ENCODE peak calls at places on chromosomes 11 and 22, in seven cellular contexts. One of them, this sample, is unnamed.

GRCh38 chr11:78241475-78241874 is 52.8 kb downstream of the USP35 start:
- DNase-seq in fibroblast of lung: no peak
- DNase-seq in A549: no peak
- DNase-seq in osteoblast: no peak
- DNase-seq in GM23248: no peak
- DNase-seq in mesendoderm: no peak
- DNase-seq in SK-N-SH: no peak
- DNase-seq in this sample: no peak

GRCh38 chr11:27277843-27278242 is 85.2 kb downstream of the CCDC34 start:
- DNase-seq in fibroblast of lung: no peak
- DNase-seq in SK-N-SH: no peak
- DNase-seq in osteoblast: no peak
- DNase-seq in A549: no peak
- DNase-seq in GM23248: no peak
- DNase-seq in mesendoderm: no peak
- DNase-seq in this sample: no peak

GRCh38 chr11:72703281-72704008 is 29.2 kb upstream of the PDE2A start:
- DNase-seq in osteoblast: peak; percentile 99
- DNase-seq in mesendoderm: no peak
- DNase-seq in A549: no peak
- DNase-seq in GM23248: peak; percentile 87
- DNase-seq in SK-N-SH: no peak
- DNase-seq in fibroblast of lung: peak; percentile 69
- DNase-seq in this sample: peak; percentile 69

GRCh38 chr11:23205156-23205871 is 345.0 kb upstream of the CCDC179 start:
- DNase-seq in A549: no peak
- DNase-seq in SK-N-SH: no peak
- DNase-seq in GM23248: peak; percentile 29
- DNase-seq in mesendoderm: no peak
- DNase-seq in osteoblast: peak; percentile 6
- DNase-seq in fibroblast of lung: peak; percentile 72
- DNase-seq in this sample: no peak

GRCh38 chr22:27842994-27843431 is 41.5 kb upstream of the MN1 start:
- DNase-seq in SK-N-SH: peak; percentile 46
- DNase-seq in GM23248: peak; percentile 47
- DNase-seq in A549: no peak
- DNase-seq in fibroblast of lung: no peak
- DNase-seq in osteoblast: no peak
- DNase-seq in mesendoderm: no peak
- DNase-seq in this sample: no peak

GRCh38 chr22:27686534-27686933 is 115.0 kb downstream of the MN1 start:
- DNase-seq in GM23248: peak; percentile 92
- DNase-seq in mesendoderm: no peak
- DNase-seq in osteoblast: peak; percentile 94
- DNase-seq in SK-N-SH: no peak
- DNase-seq in A549: peak; percentile 85
- DNase-seq in fibroblast of lung: peak; percentile 93
- DNase-seq in this sample: peak; percentile 84

GRCh38 chr11:124643605-124644425 is 21.2 kb downstream of the TBRG1 start:
- DNase-seq in A549: no peak
- DNase-seq in fibroblast of lung: peak; percentile 98
- DNase-seq in mesendoderm: no peak
- DNase-seq in GM23248: peak; percentile 93
- DNase-seq in osteoblast: peak; percentile 90
- DNase-seq in SK-N-SH: no peak
- DNase-seq in this sample: no peak

GRCh38 chr11:120471131-120471530 is 40.4 kb upstream of the GRIK4 start:
- DNase-seq in fibroblast of lung: peak; percentile 89
- DNase-seq in osteoblast: peak; percentile 64
- DNase-seq in mesendoderm: no peak
- DNase-seq in GM23248: peak; percentile 75
- DNase-seq in A549: no peak
- DNase-seq in SK-N-SH: no peak
- DNase-seq in this sample: no peak

GRCh38 chr11:60498853-60499252 is 6.3 kb downstream of the MS4A12 start:
- DNase-seq in mesendoderm: no peak
- DNase-seq in fibroblast of lung: no peak
- DNase-seq in GM23248: peak; percentile 3
- DNase-seq in A549: no peak
- DNase-seq in SK-N-SH: no peak
- DNase-seq in osteoblast: no peak
- DNase-seq in this sample: no peak

GRCh38 chr11:58768137-58768536 is 36.4 kb upstream of the GLYAT start:
- DNase-seq in SK-N-SH: no peak
- DNase-seq in A549: no peak
- DNase-seq in mesendoderm: no peak
- DNase-seq in osteoblast: no peak
- DNase-seq in fibroblast of lung: no peak
- DNase-seq in GM23248: no peak
- DNase-seq in this sample: no peak

GRCh38 chr22:31243339-31244043 is 31.4 kb downstream of the LIMK2 start:
- DNase-seq in A549: peak; percentile 55
- DNase-seq in GM23248: peak; percentile 40
- DNase-seq in osteoblast: peak; percentile 71
- DNase-seq in mesendoderm: peak; percentile 50
- DNase-seq in SK-N-SH: no peak
- DNase-seq in fibroblast of lung: peak; percentile 85
- DNase-seq in this sample: no peak

GRCh38 chr11:120043323-120043945 is 94.5 kb downstream of the TRIM29 start:
- DNase-seq in SK-N-SH: no peak
- DNase-seq in A549: no peak
- DNase-seq in GM23248: no peak
- DNase-seq in osteoblast: no peak
- DNase-seq in mesendoderm: no peak
- DNase-seq in fibroblast of lung: no peak
- DNase-seq in this sample: no peak

GRCh38 chr11:78426845-78427244 is 9.2 kb upstream of the GAB2 start:
- DNase-seq in osteoblast: no peak
- DNase-seq in mesendoderm: no peak
- DNase-seq in GM23248: no peak
- DNase-seq in fibroblast of lung: no peak
- DNase-seq in SK-N-SH: no peak
- DNase-seq in A549: no peak
- DNase-seq in this sample: no peak

GRCh38 chr22:40782521-40782920 is 36.6 kb downstream of the SLC25A17 start:
- DNase-seq in osteoblast: no peak
- DNase-seq in A549: no peak
- DNase-seq in fibroblast of lung: no peak
- DNase-seq in SK-N-SH: no peak
- DNase-seq in mesendoderm: no peak
- DNase-seq in GM23248: no peak
- DNase-seq in this sample: no peak

GRCh38 chr11:46160100-46160499 is 38.8 kb upstream of the PHF21A start:
- DNase-seq in osteoblast: no peak
- DNase-seq in fibroblast of lung: no peak
- DNase-seq in GM23248: no peak
- DNase-seq in A549: peak; percentile 25
- DNase-seq in SK-N-SH: no peak
- DNase-seq in mesendoderm: peak; percentile 27
- DNase-seq in this sample: no peak

GRCh38 chr11:115170133-115170815 is 333.9 kb downstream of the CADM1 start:
- DNase-seq in SK-N-SH: peak; percentile 47
- DNase-seq in osteoblast: no peak
- DNase-seq in mesendoderm: peak; percentile 31
- DNase-seq in GM23248: peak; percentile 47
- DNase-seq in A549: peak; percentile 12
- DNase-seq in fibroblast of lung: no peak
- DNase-seq in this sample: peak; percentile 57

GRCh38 chr22:39254789-39255298 is 10.1 kb upstream of the PDGFB start:
- DNase-seq in SK-N-SH: no peak
- DNase-seq in osteoblast: peak; percentile 97
- DNase-seq in GM23248: peak; percentile 82
- DNase-seq in mesendoderm: no peak
- DNase-seq in fibroblast of lung: peak; percentile 68
- DNase-seq in A549: peak; percentile 48
- DNase-seq in this sample: no peak

GRCh38 chr11:126086248-126086647 is 23.6 kb upstream of the CDON start:
- DNase-seq in SK-N-SH: no peak
- DNase-seq in fibroblast of lung: no peak
- DNase-seq in osteoblast: no peak
- DNase-seq in mesendoderm: no peak
- DNase-seq in A549: no peak
- DNase-seq in GM23248: no peak
- DNase-seq in this sample: no peak

GRCh38 chr11:74357449-74357848 is 40.8 kb downstream of the PGM2L1 start:
- DNase-seq in SK-N-SH: no peak
- DNase-seq in A549: no peak
- DNase-seq in fibroblast of lung: no peak
- DNase-seq in osteoblast: no peak
- DNase-seq in mesendoderm: no peak
- DNase-seq in GM23248: no peak
- DNase-seq in this sample: no peak

GRCh38 chr11:3969613-3970012 is 114.1 kb downstream of the STIM1 start:
- DNase-seq in fibroblast of lung: no peak
- DNase-seq in A549: no peak
- DNase-seq in SK-N-SH: no peak
- DNase-seq in osteoblast: no peak
- DNase-seq in mesendoderm: no peak
- DNase-seq in GM23248: no peak
- DNase-seq in this sample: no peak

GRCh38 chr11:13334068-13334785 is 56.6 kb downstream of the BMAL1 start:
- DNase-seq in SK-N-SH: no peak
- DNase-seq in fibroblast of lung: no peak
- DNase-seq in mesendoderm: no peak
- DNase-seq in osteoblast: no peak
- DNase-seq in GM23248: peak; percentile 47
- DNase-seq in A549: no peak
- DNase-seq in this sample: no peak
- H3K4me1 ChIP-seq in SK-N-SH: peaks cover 53% of the 10 kb centered on the region
- H3K4me1 ChIP-seq in fibroblast of lung: peaks cover 23% of the 10 kb centered on the region
- H3K4me1 ChIP-seq in mesendoderm: no peaks in the 10 kb centered on the region
- H3K4me1 ChIP-seq in osteoblast: peaks cover 65% of the 10 kb centered on the region
- H3K4me1 ChIP-seq in GM23248: peaks cover 76% of the 10 kb centered on the region
- H3K4me1 ChIP-seq in A549: peaks cover 84% of the 10 kb centered on the region
- H3K4me1 ChIP-seq in this sample: peaks cover 9% of the 10 kb centered on the region

GRCh38 chr11:117716652-117717440 is 80.2 kb downstream of the DSCAML1 start:
- DNase-seq in fibroblast of lung: no peak
- DNase-seq in SK-N-SH: no peak
- DNase-seq in A549: no peak
- DNase-seq in mesendoderm: no peak
- DNase-seq in GM23248: no peak
- DNase-seq in osteoblast: no peak
- DNase-seq in this sample: no peak
- H3K4me2 ChIP-seq in fibroblast of lung: no peak overlapping the region
- H3K4me2 ChIP-seq in SK-N-SH: no peak overlapping the region
- H3K4me2 ChIP-seq in A549: peak overlapping the region; percentile 89
- H3K4me2 ChIP-seq in mesendoderm: no peak overlapping the region
- H3K4me2 ChIP-seq in GM23248: no peak overlapping the region
- H3K4me2 ChIP-seq in osteoblast: no peak overlapping the region
- H3K4me2 ChIP-seq in this sample: no peak overlapping the region

GRCh38 chr22:22045576-22046335 is 63.2 kb upstream of the TOP3B start:
- DNase-seq in GM23248: no peak
- DNase-seq in A549: no peak
- DNase-seq in mesendoderm: no peak
- DNase-seq in fibroblast of lung: no peak
- DNase-seq in SK-N-SH: no peak
- DNase-seq in osteoblast: no peak
- DNase-seq in this sample: no peak
- H3K4me1 ChIP-seq in GM23248: no peaks in the 10 kb centered on the region
- H3K4me1 ChIP-seq in A549: no peaks in the 10 kb centered on the region
- H3K4me1 ChIP-seq in mesendoderm: no peaks in the 10 kb centered on the region
- H3K4me1 ChIP-seq in fibroblast of lung: no peaks in the 10 kb centered on the region
- H3K4me1 ChIP-seq in SK-N-SH: no peaks in the 10 kb centered on the region
- H3K4me1 ChIP-seq in osteoblast: no peaks in the 10 kb centered on the region
- H3K4me1 ChIP-seq in this sample: no peaks in the 10 kb centered on the region

GRCh38 chr11:129144256-129144655 is 47.9 kb downstream of the ARHGAP32 start:
- DNase-seq in A549: no peak
- DNase-seq in fibroblast of lung: peak; percentile 70
- DNase-seq in GM23248: no peak
- DNase-seq in mesendoderm: no peak
- DNase-seq in osteoblast: no peak
- DNase-seq in SK-N-SH: no peak
- DNase-seq in this sample: no peak
- H3K4me2 ChIP-seq in A549: peak overlapping the region; percentile 70
- H3K4me2 ChIP-seq in fibroblast of lung: no peak overlapping the region
- H3K4me2 ChIP-seq in GM23248: no peak overlapping the region
- H3K4me2 ChIP-seq in mesendoderm: no peak overlapping the region
- H3K4me2 ChIP-seq in osteoblast: no peak overlapping the region
- H3K4me2 ChIP-seq in SK-N-SH: peak overlapping the region; percentile 71
- H3K4me2 ChIP-seq in this sample: no peak overlapping the region

GRCh38 chr22:42994917-42995562 is 19.9 kb downstream of the PACSIN2 start:
- DNase-seq in osteoblast: peak; percentile 95
- DNase-seq in GM23248: peak; percentile 95
- DNase-seq in SK-N-SH: no peak
- DNase-seq in A549: peak; percentile 95
- DNase-seq in mesendoderm: no peak
- DNase-seq in fibroblast of lung: peak; percentile 94
- DNase-seq in this sample: peak; percentile 87
- H3K4me1 ChIP-seq in osteoblast: peaks cover 71% of the 10 kb centered on the region
- H3K4me1 ChIP-seq in GM23248: peaks cover 88% of the 10 kb centered on the region
- H3K4me1 ChIP-seq in SK-N-SH: peaks cover 4% of the 10 kb centered on the region
- H3K4me1 ChIP-seq in A549: peaks cover 90% of the 10 kb centered on the region
- H3K4me1 ChIP-seq in mesendoderm: peaks cover 7% of the 10 kb centered on the region
- H3K4me1 ChIP-seq in fibroblast of lung: peaks cover 43% of the 10 kb centered on the region
- H3K4me1 ChIP-seq in this sample: peaks cover 59% of the 10 kb centered on the region

GRCh38 chr22:38148252-38148651 is 33.4 kb downstream of the PLA2G6 start:
- DNase-seq in fibroblast of lung: peak; percentile 85
- DNase-seq in osteoblast: peak; percentile 65
- DNase-seq in GM23248: peak; percentile 45
- DNase-seq in SK-N-SH: no peak
- DNase-seq in A549: no peak
- DNase-seq in mesendoderm: peak; percentile 30
- DNase-seq in this sample: no peak
- H3K4me2 ChIP-seq in fibroblast of lung: no peak overlapping the region
- H3K4me2 ChIP-seq in osteoblast: no peak overlapping the region
- H3K4me2 ChIP-seq in GM23248: no peak overlapping the region
- H3K4me2 ChIP-seq in SK-N-SH: no peak overlapping the region
- H3K4me2 ChIP-seq in A549: peak overlapping the region; percentile 30
- H3K4me2 ChIP-seq in mesendoderm: no peak overlapping the region
- H3K4me2 ChIP-seq in this sample: no peak overlapping the region

DNA sequence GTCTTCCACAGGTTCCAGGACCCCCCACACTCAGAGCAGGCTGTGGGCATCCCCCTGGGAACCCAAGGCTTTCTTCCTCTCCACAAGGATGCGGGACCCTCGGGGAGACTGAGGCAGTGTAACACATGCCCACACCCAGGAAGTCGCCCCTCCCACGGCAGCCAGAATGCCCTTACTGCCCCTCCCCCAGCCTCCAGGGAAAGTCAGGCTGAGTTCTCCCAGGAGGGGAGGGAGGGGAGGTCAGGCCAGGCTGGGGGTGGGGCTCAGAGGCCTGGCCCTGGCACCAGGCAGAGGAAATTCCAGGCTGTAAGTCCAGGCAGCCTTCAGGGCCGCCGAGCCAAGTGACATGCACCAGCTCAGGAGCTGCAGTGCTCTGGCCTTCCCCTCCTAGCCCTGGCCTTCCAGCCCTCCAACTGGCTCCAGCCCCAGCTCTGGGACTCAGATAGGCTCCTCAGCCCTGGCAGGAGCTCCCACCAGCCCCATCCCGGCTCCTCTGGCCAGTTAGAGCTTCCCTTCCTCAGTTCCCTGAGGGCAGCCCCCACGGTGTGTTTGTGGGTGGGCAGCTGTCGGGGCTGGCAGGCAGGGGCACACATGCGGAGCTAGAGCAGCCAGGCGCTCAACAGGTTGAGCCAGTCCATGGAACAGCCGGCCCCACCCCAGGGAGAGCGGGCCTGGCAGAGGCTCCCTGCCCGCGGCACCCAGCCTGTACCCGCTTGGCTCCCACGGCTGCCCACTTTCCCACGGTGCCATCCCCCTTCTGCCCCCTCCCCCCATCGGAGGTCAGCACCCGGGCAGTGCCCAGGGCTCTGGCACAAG is 3.6 kb downstream of the BCL9L start:
- DNase-seq in A549: peak; percentile 91
- DNase-seq in GM23248: peak; percentile 83
- DNase-seq in SK-N-SH: peak; percentile 80
- DNase-seq in fibroblast of lung: peak; percentile 66
- DNase-seq in osteoblast: peak; percentile 96
- DNase-seq in mesendoderm: peak; percentile 93
- DNase-seq in this sample: peak; percentile 91
- H3K4me1 ChIP-seq in A549: peaks cover 31% of the 10 kb centered on the region
- H3K4me1 ChIP-seq in GM23248: peaks cover 46% of the 10 kb centered on the region
- H3K4me1 ChIP-seq in SK-N-SH: peaks cover 73% of the 10 kb centered on the region
- H3K4me1 ChIP-seq in fibroblast of lung: peaks cover 30% of the 10 kb centered on the region
- H3K4me1 ChIP-seq in osteoblast: peaks cover 71% of the 10 kb centered on the region
- H3K4me1 ChIP-seq in mesendoderm: peaks cover 51% of the 10 kb centered on the region
- H3K4me1 ChIP-seq in this sample: peaks cover 53% of the 10 kb centered on the region

This sample was measured in hepatocyte.